ENCODE peak calls at places on chromosomes 11 and 22, in six cellular contexts. O is AG09319, P is dorsolateral prefrontal cortex, X is RWPE1, W is psoas muscle, N is pancreas. G is an unnamed sample.

GRCh38 chr11:91761406-91762027 is 463.1 kb upstream of the FAT3 start:
- DNase-seq in W (no peak), O (no peak), X (no peak), N (no peak), P (no peak), G (no peak)

GRCh38 chr11:19368726-19369364 is 128.1 kb upstream of the E2F8 start:
- DNase-seq in P (no peak), X (no peak), O (peak; percentile 55), W (no peak), N (no peak), G (no peak)

GRCh38 chr11:33694346-33695050 is 6.1 kb downstream of the C11orf91 start:
- DNase-seq in W (no peak), P (no peak), N (peak; percentile 49), X (no peak), O (no peak), G (no peak)

GRCh38 chr11:80595011-80595410 is 1154.2 kb upstream of the TENM4 start:
- DNase-seq in W (no peak), X (peak; percentile 31), O (no peak), N (no peak), P (no peak), G (no peak)

GRCh38 chr11:2378527-2379210 is 1.6 kb downstream of the CD81 start:
- DNase-seq in O (peak; percentile 66), P (no peak), X (no peak), W (peak; percentile 72), N (no peak), G (no peak)

GRCh38 chr11:104572279-104572678 is 326.0 kb downstream of the CASP12 start:
- DNase-seq in N (no peak), X (no peak), W (no peak), O (no peak), P (no peak), G (no peak)

GRCh38 chr22:40592352-40593113 is 44.0 kb downstream of the MRTFA start:
- DNase-seq in O (no peak), X (no peak), N (no peak), W (no peak), P (no peak), G (no peak)

GRCh38 chr11:63680842-63681207 is 475 bp upstream of the RTN3 start:
- DNase-seq in N (no peak), X (peak; percentile 34), W (no peak), O (no peak), P (peak; percentile 44), G (no peak)

GRCh38 chr22:21443735-21444421 is 23.3 kb upstream of the TMEM191C start:
- DNase-seq in X (no peak), N (peak; percentile 80), P (peak; percentile 3), O (no peak), W (no peak), G (no peak)

GRCh38 chr22:17922925-17923898 is 101.1 kb downstream of the MICAL3 start:
- DNase-seq in W (no peak), O (peak; percentile 74), P (no peak), N (no peak), X (no peak), G (peak; percentile 79)

GRCh38 chr11:32396331-32396730 is 39.0 kb downstream of the WT1 start:
- DNase-seq in N (no peak), P (no peak), X (no peak), O (no peak), W (no peak), G (no peak)

GRCh38 chr22:22931557-22932270 is 44.1 kb downstream of the IGLL5 start:
- DNase-seq in P (no peak), N (no peak), X (no peak), O (no peak), W (peak; percentile 27), G (no peak)

GRCh38 chr11:128342511-128343133 is 244.7 kb downstream of the ETS1 start:
- DNase-seq in X (peak; percentile 63), O (no peak), P (no peak), W (peak; percentile 76), N (no peak), G (no peak)

GRCh38 chr11:2581931-2582435 is 117.8 kb downstream of the KCNQ1OT1 start:
- DNase-seq in O (no peak), W (peak; percentile 50), N (peak; percentile 46), P (no peak), X (no peak), G (no peak)

GRCh38 chr11:118211006-118211405 is 13.8 kb downstream of the JAML start:
- DNase-seq in W (no peak), O (no peak), P (peak; percentile 38), N (no peak), X (no peak), G (no peak)

GRCh38 chr11:91158297-91158696 is 935.4 kb upstream of the CHORDC1 start:
- DNase-seq in O (no peak), X (no peak), N (no peak), W (no peak), P (no peak), G (no peak)

GRCh38 chr11:1699771-1700170 is 2.8 kb downstream of the KRTAP5-6 start:
- DNase-seq in W (no peak), P (no peak), O (no peak), X (no peak), N (no peak), G (no peak)

GRCh38 chr11:8810331-8811301 is 100.4 kb upstream of the AKIP1 start:
- DNase-seq in P (peak; percentile 92), W (peak; percentile 91), O (peak; percentile 71), N (peak; percentile 88), X (peak; percentile 85), G (no peak)

GRCh38 chr22:36343720-36344105 is 44.1 kb downstream of the MYH9 start:
- DNase-seq in X (no peak), O (no peak), W (no peak), P (no peak), N (no peak), G (no peak)

GRCh38 chr11:131584694-131585592 is 214.5 kb downstream of the NTM start:
- DNase-seq in N (no peak), P (peak; percentile 49), O (no peak), X (no peak), W (no peak), G (no peak)
- TF ChIP-seq CTCF in N (no peak), P (peak; percentile 83), O (peak; percentile 14), X (no peak), W (no peak), G (peak; percentile 24)

DNA sequence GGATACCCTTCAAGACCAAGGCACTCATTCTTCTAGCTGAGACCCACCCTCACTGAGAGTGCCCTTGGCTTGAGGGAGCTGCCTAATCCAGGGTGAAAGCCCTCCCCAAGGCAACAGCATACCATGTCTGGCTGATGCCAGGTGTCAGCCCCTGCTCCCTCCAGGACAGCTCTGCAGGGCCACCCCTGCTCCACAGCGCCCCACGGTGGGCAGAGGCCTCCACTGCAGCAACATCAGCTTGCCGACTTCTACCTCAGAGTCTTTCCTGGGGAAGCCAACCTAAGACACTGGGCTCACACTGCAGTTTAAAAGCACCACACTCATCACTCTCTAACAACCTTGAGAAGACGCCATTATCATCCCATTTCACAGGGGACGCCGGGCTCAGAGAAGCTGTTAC is 29.0 kb downstream of the TTLL1 start:
- DNase-seq in O (no peak), W (peak; percentile 58), P (no peak), X (no peak), N (peak; percentile 80), G (no peak)
- TF ChIP-seq CTCF in O (peak; percentile 56), W (peak; percentile 41), P (peak; percentile 64), X (peak; percentile 57), N (peak; percentile 38), G (peak; percentile 70)

GRCh38 chr22:19967850-19968449 is 26.3 kb upstream of the TXNRD2 start:
- DNase-seq in N (no peak), X (no peak), P (no peak), W (no peak), O (no peak), G (no peak)

GRCh38 chr22:19963863-19964642 is 22.4 kb upstream of the TXNRD2 start:
- DNase-seq in X (no peak), O (no peak), W (peak; percentile 41), P (no peak), N (no peak), G (no peak)

GRCh38 chr22:19966908-19967750 is 25.5 kb upstream of the TXNRD2 start:
- DNase-seq in N (no peak), X (no peak), P (no peak), O (no peak), W (no peak), G (no peak)

GRCh38 chr22:19964701-19965386 is 23.2 kb upstream of the TXNRD2 start:
- DNase-seq in N (no peak), O (no peak), W (no peak), P (no peak), X (no peak), G (no peak)

DNA sequence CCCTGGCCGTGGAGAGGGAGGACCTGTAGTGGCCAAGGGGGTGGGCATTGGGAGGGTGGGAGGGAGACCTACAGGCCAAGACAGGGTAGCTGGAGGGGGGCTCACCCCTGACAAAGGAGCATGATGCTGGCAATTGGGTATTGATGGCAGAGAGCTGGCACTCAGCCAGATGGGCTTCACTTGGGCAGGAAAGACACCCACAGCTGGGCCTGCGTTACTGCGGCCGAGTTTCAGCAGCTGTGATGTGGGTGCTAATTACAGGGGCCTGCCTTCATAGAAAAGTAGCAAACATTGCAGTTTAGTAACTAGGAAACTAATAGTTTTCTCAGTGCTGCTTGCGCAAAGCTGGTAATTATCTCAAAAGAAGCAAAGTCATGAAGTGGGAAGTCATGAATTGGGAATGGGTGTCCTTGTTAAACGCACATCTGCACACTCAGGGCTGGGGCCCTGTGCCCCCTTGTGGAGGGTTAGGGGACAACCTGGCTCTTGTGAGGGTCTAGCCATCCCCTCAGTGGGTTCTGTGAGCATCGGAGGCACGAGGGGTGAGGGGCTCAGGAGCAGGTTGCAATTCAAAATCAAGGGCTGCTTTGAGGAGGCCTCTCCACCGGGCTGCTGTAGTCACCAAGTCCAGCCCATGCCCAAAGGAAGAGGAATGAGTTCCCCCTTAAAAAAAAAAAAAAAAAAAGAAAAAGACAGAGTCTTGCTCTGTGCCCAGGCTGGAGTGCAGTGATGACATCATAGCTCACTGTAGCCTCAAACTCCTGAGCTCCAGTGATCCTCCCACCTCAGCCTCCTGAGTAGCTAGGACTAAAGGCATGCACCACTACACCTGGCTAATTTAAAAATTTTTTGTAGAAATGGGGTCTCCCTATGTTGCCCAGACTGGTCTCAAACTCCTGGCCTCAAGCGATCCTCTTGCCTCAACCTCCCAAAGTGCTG is 24.4 kb upstream of the TXNRD2 start:
- DNase-seq in X (no peak), N (no peak), P (no peak), W (no peak), O (no peak), G (no peak)
- TF ChIP-seq CTCF in X (no peak), N (no peak), P (peak; percentile 26), W (no peak), O (peak; percentile 33), G (peak; percentile 54)

DNA sequence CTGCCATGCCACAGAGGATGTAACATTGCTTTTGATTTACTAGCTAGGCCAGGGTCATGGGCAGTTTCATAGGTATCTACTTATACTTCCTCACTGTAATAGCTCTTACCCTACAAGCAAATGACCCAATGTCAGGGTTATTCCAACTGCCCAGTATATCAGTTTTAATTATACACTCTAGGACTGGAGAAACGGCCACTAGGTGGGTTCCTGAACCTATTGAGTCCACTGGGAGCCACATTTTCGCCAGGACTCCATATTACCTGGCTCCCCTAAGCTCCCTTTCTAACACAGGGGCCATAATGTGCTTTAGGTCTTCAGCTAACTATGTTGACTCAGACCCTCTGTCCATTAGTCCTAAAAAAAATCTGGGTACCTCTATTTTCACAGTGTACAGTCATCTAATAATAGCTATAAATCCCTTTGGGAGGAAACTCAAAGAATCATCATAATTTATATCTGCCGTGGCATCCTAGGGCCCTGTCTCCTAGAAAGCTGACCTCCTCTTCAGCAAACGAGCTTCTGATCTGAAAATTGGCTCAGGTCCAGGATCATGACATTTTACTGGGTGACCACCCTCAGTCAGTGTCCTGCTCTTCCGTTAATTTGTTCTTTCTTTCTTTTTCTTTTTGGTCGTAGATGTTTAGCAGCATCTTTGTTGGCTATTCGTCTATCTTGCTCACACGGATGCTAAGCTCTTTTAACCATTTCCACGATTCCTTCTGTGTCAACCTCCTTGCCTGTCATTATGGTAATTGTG is 244.3 kb downstream of the FAM76B start:
- DNase-seq in X (no peak), W (no peak), N (no peak), O (no peak), P (no peak), G (no peak)
- TF ChIP-seq CTCF in X (no peak), W (no peak), N (no peak), O (no peak), P (no peak), G (peak; percentile 41)

G was measured in epithelial cell of proximal tubule.